ENCODE peak calls at places on chromosomes 6 and 20, in five cellular contexts. A is heart left ventricle, L is Calu3, R is brain microvascular endothelial cell, J is uterus. P is an unnamed sample.

GRCh38 chr20:20267685-20268429 is 100.0 kb upstream of the INSM1 start:
- DNase-seq in R (no peak), A (no peak), J (no peak), L (no peak), P (no peak)

GRCh38 chr6:170497845-170498281 is 55.2 kb downstream of the PSMB1 start:
- DNase-seq in J (no peak), L (no peak), A (no peak), R (peak; percentile 24), P (no peak)

GRCh38 chr20:22333885-22334545 is 250.4 kb downstream of the FOXA2 start:
- DNase-seq in R (peak; percentile 51), J (no peak), A (peak; percentile 34), L (peak; percentile 42), P (peak; percentile 24)

GRCh38 chr6:111683749-111684267 is 78.1 kb upstream of the TRAF3IP2 start:
- DNase-seq in A (no peak), L (no peak), R (peak; percentile 79), J (peak; percentile 87), P (no peak)

GRCh38 chr20:54160269-54161007 is 13.3 kb downstream of the CYP24A1 start:
- DNase-seq in A (no peak), R (no peak), J (no peak), L (no peak), P (no peak)

GRCh38 chr6:21001736-21002135 is 467.5 kb downstream of the CDKAL1 start:
- DNase-seq in J (no peak), R (no peak), L (no peak), A (no peak), P (no peak)

GRCh38 chr20:56808732-56809131 is 179.6 kb downstream of the TFAP2C start:
- DNase-seq in A (no peak), L (no peak), J (no peak), R (no peak), P (no peak)

GRCh38 chr20:19726126-19726525 is 31.9 kb upstream of the RIN2 start:
- DNase-seq in R (peak; percentile 4), J (no peak), L (no peak), A (no peak), P (peak; percentile 19)

GRCh38 chr20:23671479-23671878 is 17.4 kb downstream of the CST4 start:
- DNase-seq in J (no peak), R (no peak), L (no peak), A (no peak), P (no peak)

GRCh38 chr20:44702776-44703175 is 12.4 kb upstream of the CCN5 start:
- DNase-seq in R (peak; percentile 83), A (peak; percentile 89), L (no peak), J (peak; percentile 87), P (no peak)

GRCh38 chr6:56370591-56371198 is 123.3 kb upstream of the COL21A1 start:
- DNase-seq in L (no peak), R (peak; percentile 65), A (peak; percentile 60), J (peak; percentile 89), P (peak; percentile 72)

GRCh38 chr6:56372621-56373020 is 125.2 kb upstream of the COL21A1 start:
- DNase-seq in R (no peak), A (no peak), L (no peak), J (no peak), P (no peak)

GRCh38 chr6:56368484-56368883 is 121.1 kb upstream of the COL21A1 start:
- DNase-seq in A (no peak), R (no peak), L (no peak), J (no peak), P (no peak)

GRCh38 chr6:56366112-56366852 is 118.9 kb upstream of the COL21A1 start:
- DNase-seq in L (no peak), R (no peak), J (peak; percentile 62), A (no peak), P (no peak)

DNA sequence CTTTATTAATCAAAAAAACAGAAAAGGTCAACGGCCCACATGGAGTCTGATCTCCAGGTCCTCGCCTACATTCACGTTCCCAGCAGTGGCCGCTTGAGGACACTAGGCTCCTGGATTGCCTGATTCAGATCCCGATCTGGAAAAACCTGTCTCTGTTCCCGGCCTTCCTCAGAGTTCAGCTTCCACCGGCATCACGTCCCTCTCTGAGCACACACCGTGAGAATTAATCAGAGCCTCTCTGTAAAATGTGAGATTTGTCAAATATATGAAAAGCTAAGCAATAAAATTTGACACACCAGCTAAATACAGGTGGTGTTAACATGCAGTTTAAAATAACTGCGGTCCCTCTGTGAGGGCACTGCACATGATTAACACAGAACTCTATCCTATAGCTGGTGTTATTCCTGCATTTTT is 122.8 kb upstream of the COL21A1 start:
- DNase-seq in A (peak; percentile 60), L (peak; percentile 74), J (peak; percentile 87), R (peak; percentile 44), P (peak; percentile 67)
- TF ChIP-seq CTCF in A (peak; percentile 68), L (peak; percentile 63), J (peak; percentile 75), R (peak; percentile 77), P (peak; percentile 74)

GRCh38 chr6:77463881-77464867 is 883 bp upstream of the HTR1B start:
- DNase-seq in L (no peak), A (no peak), R (no peak), J (no peak), P (no peak)

GRCh38 chr6:77467038-77467437 is 3.7 kb upstream of the HTR1B start:
- DNase-seq in L (no peak), R (no peak), J (no peak), A (no peak), P (no peak)

GRCh38 chr6:77463308-77463880 is at the start of gene HTR1B:
- DNase-seq in A (no peak), J (no peak), R (no peak), L (no peak), P (no peak)

GRCh38 chr6:77468939-77469338 is 5.6 kb upstream of the HTR1B start:
- DNase-seq in A (no peak), R (no peak), J (no peak), L (no peak), P (no peak)

GRCh38 chr6:77466055-77467028 is 3.1 kb upstream of the HTR1B start:
- DNase-seq in A (no peak), R (peak; percentile 81), J (peak; percentile 14), L (peak; percentile 69), P (peak; percentile 68)
- TF ChIP-seq CTCF in A (peak; percentile 57), R (peak; percentile 92), J (peak; percentile 25), L (peak; percentile 65), P (peak; percentile 80)

GRCh38 chr20:10954137-10954840 is 280.5 kb upstream of the JAG1 start:
- DNase-seq in J (no peak), A (no peak), L (peak; percentile 53), R (no peak), P (no peak)
- TF ChIP-seq CTCF in J (no peak), A (no peak), L (no peak), R (no peak), P (no peak)

GRCh38 chr6:35392773-35393672 is 50.7 kb downstream of the PPARD start:
- DNase-seq in J (no peak), A (no peak), L (no peak), R (no peak), P (no peak)

GRCh38 chr6:35388772-35389352 is 46.5 kb downstream of the PPARD start:
- DNase-seq in L (no peak), R (no peak), A (no peak), J (no peak), P (no peak)

GRCh38 chr6:35388023-35388422 is 45.7 kb downstream of the PPARD start:
- DNase-seq in J (no peak), R (no peak), A (no peak), L (no peak), P (no peak)

GRCh38 chr6:35392111-35392702 is 49.8 kb downstream of the PPARD start:
- DNase-seq in J (peak; percentile 29), L (peak; percentile 92), A (no peak), R (no peak), P (no peak)

GRCh38 chr6:35391240-35391968 is 49.0 kb downstream of the PPARD start:
- DNase-seq in R (peak; percentile 89), L (peak; percentile 71), A (no peak), J (no peak), P (peak; percentile 94)
- TF ChIP-seq CTCF in R (peak; percentile 36), L (no peak), A (no peak), J (no peak), P (peak; percentile 57)

GRCh38 chr6:34414999-34415858 is 10.6 kb downstream of the RPS10 start:
- DNase-seq in L (peak; percentile 72), A (peak; percentile 48), R (peak; percentile 55), J (peak; percentile 63), P (peak; percentile 46)
- TF ChIP-seq CTCF in L (peak; percentile 85), A (peak; percentile 87), R (peak; percentile 66), J (peak; percentile 84), P (peak; percentile 67)

DNA sequence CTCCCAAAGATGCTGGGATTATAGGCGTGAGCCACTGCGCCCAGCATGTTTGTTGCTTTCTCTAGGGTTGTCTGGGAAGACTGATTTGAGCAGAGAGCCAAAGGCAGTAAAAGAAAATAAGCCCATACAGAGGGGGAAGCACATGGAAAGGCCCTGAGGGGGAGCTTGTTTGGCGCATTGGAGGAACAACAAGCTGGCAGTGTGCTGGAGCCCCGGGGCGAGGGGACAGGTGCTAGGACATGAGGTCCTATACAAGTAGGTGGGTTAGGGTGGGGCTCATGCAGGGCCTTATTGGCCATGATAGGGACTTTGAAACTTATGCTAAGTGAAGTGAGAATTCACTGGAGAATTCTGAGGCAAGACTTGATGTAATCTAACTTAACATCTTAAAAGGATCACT is 35.3 kb downstream of the CD109 start:
- DNase-seq in A (no peak), J (no peak), L (no peak), R (no peak), P (no peak)
- TF ChIP-seq CTCF in A (no peak), J (no peak), L (no peak), R (no peak), P (no peak)